ENCODE peak calls at places on chromosome 15, in ten cellular contexts. One of them, this sample, is unnamed.

GRCh38 chr15:45347989-45348388 is 30.4 kb downstream of the GATM start:
- DNase-seq in stimulated activated CD4-positive, alpha-beta T cell treated with anti-CD3 and anti-CD28 coated beads, Interleukin-12 subunit alpha, Interleukin-12 subunit beta, amount 100 ng/mL, for 48 hours: no peak
- DNase-seq in fibroblast of the conjunctiva: no peak
- DNase-seq in GM12864: no peak
- DNase-seq in left ventricle myocardium superior: no peak
- DNase-seq in cortex of kidney: no peak
- DNase-seq in caudate nucleus: no peak
- DNase-seq in mucosa of gallbladder: no peak
- DNase-seq in BJ: no peak
- DNase-seq in cardiac muscle cell: no peak
- DNase-seq in this sample: no peak

GRCh38 chr15:72604794-72605193 is 49.7 kb upstream of the GOLGA6B start:
- DNase-seq in GM12864: no peak
- DNase-seq in left ventricle myocardium superior: no peak
- DNase-seq in mucosa of gallbladder: no peak
- DNase-seq in stimulated activated CD4-positive, alpha-beta T cell treated with anti-CD3 and anti-CD28 coated beads, Interleukin-12 subunit alpha, Interleukin-12 subunit beta, amount 100 ng/mL, for 48 hours: no peak
- DNase-seq in BJ: no peak
- DNase-seq in cortex of kidney: no peak
- DNase-seq in cardiac muscle cell: no peak
- DNase-seq in caudate nucleus: no peak
- DNase-seq in fibroblast of the conjunctiva: no peak
- DNase-seq in this sample: no peak

GRCh38 chr15:67144609-67145306 is 79.4 kb downstream of the SMAD3 start:
- DNase-seq in caudate nucleus: no peak
- DNase-seq in fibroblast of the conjunctiva: no peak
- DNase-seq in mucosa of gallbladder: no peak
- DNase-seq in stimulated activated CD4-positive, alpha-beta T cell treated with anti-CD3 and anti-CD28 coated beads, Interleukin-12 subunit alpha, Interleukin-12 subunit beta, amount 100 ng/mL, for 48 hours: no peak
- DNase-seq in BJ: no peak
- DNase-seq in GM12864: no peak
- DNase-seq in left ventricle myocardium superior: no peak
- DNase-seq in cardiac muscle cell: peak
- DNase-seq in cortex of kidney: no peak
- DNase-seq in this sample: no peak

GRCh38 chr15:58260186-58260910 is 122.2 kb downstream of the AQP9 start:
- DNase-seq in fibroblast of the conjunctiva: no peak
- DNase-seq in left ventricle myocardium superior: peak
- DNase-seq in cortex of kidney: no peak
- DNase-seq in caudate nucleus: no peak
- DNase-seq in mucosa of gallbladder: no peak
- DNase-seq in stimulated activated CD4-positive, alpha-beta T cell treated with anti-CD3 and anti-CD28 coated beads, Interleukin-12 subunit alpha, Interleukin-12 subunit beta, amount 100 ng/mL, for 48 hours: no peak
- DNase-seq in GM12864: no peak
- DNase-seq in BJ: no peak
- DNase-seq in cardiac muscle cell: no peak
- DNase-seq in this sample: no peak

GRCh38 chr15:31263751-31264533 is 62.7 kb upstream of the KLF13 start:
- DNase-seq in left ventricle myocardium superior: peak
- DNase-seq in GM12864: peak
- DNase-seq in BJ: no peak
- DNase-seq in mucosa of gallbladder: peak
- DNase-seq in cortex of kidney: no peak
- DNase-seq in fibroblast of the conjunctiva: no peak
- DNase-seq in stimulated activated CD4-positive, alpha-beta T cell treated with anti-CD3 and anti-CD28 coated beads, Interleukin-12 subunit alpha, Interleukin-12 subunit beta, amount 100 ng/mL, for 48 hours: peak
- DNase-seq in cardiac muscle cell: no peak
- DNase-seq in caudate nucleus: peak
- DNase-seq in this sample: peak

GRCh38 chr15:75091814-75092213 is 68.4 kb downstream of the PPCDC start:
- DNase-seq in cardiac muscle cell: no peak
- DNase-seq in BJ: no peak
- DNase-seq in caudate nucleus: no peak
- DNase-seq in stimulated activated CD4-positive, alpha-beta T cell treated with anti-CD3 and anti-CD28 coated beads, Interleukin-12 subunit alpha, Interleukin-12 subunit beta, amount 100 ng/mL, for 48 hours: no peak
- DNase-seq in GM12864: no peak
- DNase-seq in mucosa of gallbladder: no peak
- DNase-seq in left ventricle myocardium superior: no peak
- DNase-seq in cortex of kidney: no peak
- DNase-seq in fibroblast of the conjunctiva: no peak
- DNase-seq in this sample: no peak

GRCh38 chr15:74322558-74323180 is 44.8 kb downstream of the CYP11A1 start:
- DNase-seq in left ventricle myocardium superior: peak
- DNase-seq in cardiac muscle cell: peak
- DNase-seq in caudate nucleus: peak
- DNase-seq in GM12864: peak
- DNase-seq in cortex of kidney: no peak
- DNase-seq in BJ: no peak
- DNase-seq in mucosa of gallbladder: peak
- DNase-seq in stimulated activated CD4-positive, alpha-beta T cell treated with anti-CD3 and anti-CD28 coated beads, Interleukin-12 subunit alpha, Interleukin-12 subunit beta, amount 100 ng/mL, for 48 hours: peak
- DNase-seq in fibroblast of the conjunctiva: peak
- DNase-seq in this sample: peak

GRCh38 chr15:88653200-88654064 is 14.6 kb downstream of the ISG20 start:
- DNase-seq in GM12864: no peak
- DNase-seq in cardiac muscle cell: no peak
- DNase-seq in mucosa of gallbladder: no peak
- DNase-seq in cortex of kidney: no peak
- DNase-seq in left ventricle myocardium superior: no peak
- DNase-seq in stimulated activated CD4-positive, alpha-beta T cell treated with anti-CD3 and anti-CD28 coated beads, Interleukin-12 subunit alpha, Interleukin-12 subunit beta, amount 100 ng/mL, for 48 hours: no peak
- DNase-seq in BJ: no peak
- DNase-seq in caudate nucleus: no peak
- DNase-seq in fibroblast of the conjunctiva: no peak
- DNase-seq in this sample: no peak

GRCh38 chr15:29126821-29127461 is 142.7 kb downstream of the NSMCE3 start:
- DNase-seq in cardiac muscle cell: no peak
- DNase-seq in fibroblast of the conjunctiva: no peak
- DNase-seq in caudate nucleus: no peak
- DNase-seq in GM12864: no peak
- DNase-seq in stimulated activated CD4-positive, alpha-beta T cell treated with anti-CD3 and anti-CD28 coated beads, Interleukin-12 subunit alpha, Interleukin-12 subunit beta, amount 100 ng/mL, for 48 hours: no peak
- DNase-seq in BJ: no peak
- DNase-seq in mucosa of gallbladder: no peak
- DNase-seq in cortex of kidney: no peak
- DNase-seq in left ventricle myocardium superior: no peak
- DNase-seq in this sample: peak

GRCh38 chr15:69795601-69796000 is 302.1 kb downstream of the TLE3 start:
- DNase-seq in left ventricle myocardium superior: no peak
- DNase-seq in caudate nucleus: no peak
- DNase-seq in cardiac muscle cell: no peak
- DNase-seq in mucosa of gallbladder: no peak
- DNase-seq in GM12864: no peak
- DNase-seq in stimulated activated CD4-positive, alpha-beta T cell treated with anti-CD3 and anti-CD28 coated beads, Interleukin-12 subunit alpha, Interleukin-12 subunit beta, amount 100 ng/mL, for 48 hours: no peak
- DNase-seq in cortex of kidney: no peak
- DNase-seq in fibroblast of the conjunctiva: no peak
- DNase-seq in BJ: no peak
- DNase-seq in this sample: no peak

GRCh38 chr15:22930782-22931484 is 49.2 kb downstream of the CYFIP1 start:
- DNase-seq in mucosa of gallbladder: no peak
- DNase-seq in fibroblast of the conjunctiva: no peak
- DNase-seq in stimulated activated CD4-positive, alpha-beta T cell treated with anti-CD3 and anti-CD28 coated beads, Interleukin-12 subunit alpha, Interleukin-12 subunit beta, amount 100 ng/mL, for 48 hours: no peak
- DNase-seq in left ventricle myocardium superior: peak
- DNase-seq in BJ: no peak
- DNase-seq in cortex of kidney: no peak
- DNase-seq in cardiac muscle cell: no peak
- DNase-seq in GM12864: no peak
- DNase-seq in caudate nucleus: no peak
- DNase-seq in this sample: no peak

GRCh38 chr15:52103217-52104207 is 9.1 kb downstream of the BCL2L10 start:
- DNase-seq in stimulated activated CD4-positive, alpha-beta T cell treated with anti-CD3 and anti-CD28 coated beads, Interleukin-12 subunit alpha, Interleukin-12 subunit beta, amount 100 ng/mL, for 48 hours: no peak
- DNase-seq in cardiac muscle cell: peak
- DNase-seq in cortex of kidney: no peak
- DNase-seq in caudate nucleus: no peak
- DNase-seq in mucosa of gallbladder: peak
- DNase-seq in GM12864: peak
- DNase-seq in fibroblast of the conjunctiva: peak
- DNase-seq in left ventricle myocardium superior: no peak
- DNase-seq in BJ: peak
- DNase-seq in this sample: peak

GRCh38 chr15:68602484-68603240 is 23.9 kb downstream of the CORO2B start:
- DNase-seq in BJ: no peak
- DNase-seq in cardiac muscle cell: no peak
- DNase-seq in mucosa of gallbladder: no peak
- DNase-seq in caudate nucleus: peak
- DNase-seq in GM12864: no peak
- DNase-seq in cortex of kidney: no peak
- DNase-seq in left ventricle myocardium superior: no peak
- DNase-seq in fibroblast of the conjunctiva: no peak
- DNase-seq in stimulated activated CD4-positive, alpha-beta T cell treated with anti-CD3 and anti-CD28 coated beads, Interleukin-12 subunit alpha, Interleukin-12 subunit beta, amount 100 ng/mL, for 48 hours: no peak
- DNase-seq in this sample: no peak

GRCh38 chr15:65309882-65310418 is 5.5 kb downstream of the RNU5B-1 start:
- DNase-seq in caudate nucleus: no peak
- DNase-seq in fibroblast of the conjunctiva: no peak
- DNase-seq in GM12864: no peak
- DNase-seq in cardiac muscle cell: no peak
- DNase-seq in mucosa of gallbladder: no peak
- DNase-seq in stimulated activated CD4-positive, alpha-beta T cell treated with anti-CD3 and anti-CD28 coated beads, Interleukin-12 subunit alpha, Interleukin-12 subunit beta, amount 100 ng/mL, for 48 hours: no peak
- DNase-seq in cortex of kidney: no peak
- DNase-seq in left ventricle myocardium superior: no peak
- DNase-seq in BJ: no peak
- DNase-seq in this sample: no peak